ENCODE peak calls at places on chromosomes 16 and 17, in four cellular contexts. F is mammary epithelial cell, D is caudate nucleus, X is breast epithelium. G is an unnamed sample.

GRCh38 chr17:21301593-21302550 is 17.4 kb downstream of the MAP2K3 start:
- DNase-seq in F (no peak), X (no peak), D (no peak), G (no peak)

GRCh38 chr17:80645706-80646325 is 101.2 kb downstream of the RPTOR start:
- DNase-seq in F (no peak), D (no peak), X (no peak), G (no peak)

GRCh38 chr17:50688168-50688719 is 19.5 kb downstream of the ANKRD40 start:
- DNase-seq in D (no peak), X (no peak), F (no peak), G (no peak)

GRCh38 chr17:17751489-17751995 is 70.3 kb downstream of the RAI1 start:
- DNase-seq in X (no peak), D (no peak), F (no peak), G (no peak)

GRCh38 chr16:68113059-68113757 is 28.0 kb downstream of the NFATC3 start:
- DNase-seq in D (no peak), F (no peak), X (no peak), G (no peak)

GRCh38 chr16:23071202-23072083 is 77.8 kb downstream of the USP31 start:
- DNase-seq in X (peak), F (peak), D (no peak), G (no peak)

GRCh38 chr17:41906465-41907184 is 12.1 kb downstream of the ACLY start:
- DNase-seq in X (no peak), D (no peak), F (no peak), G (no peak)

GRCh38 chr16:85138825-85139627 is 26.8 kb upstream of the CIBAR2 start:
- DNase-seq in X (peak), F (no peak), D (no peak), G (no peak)

GRCh38 chr16:1773703-1774455 is 945 bp upstream of the MRPS34 start:
- DNase-seq in F (peak), X (no peak), D (no peak), G (peak)

DNA sequence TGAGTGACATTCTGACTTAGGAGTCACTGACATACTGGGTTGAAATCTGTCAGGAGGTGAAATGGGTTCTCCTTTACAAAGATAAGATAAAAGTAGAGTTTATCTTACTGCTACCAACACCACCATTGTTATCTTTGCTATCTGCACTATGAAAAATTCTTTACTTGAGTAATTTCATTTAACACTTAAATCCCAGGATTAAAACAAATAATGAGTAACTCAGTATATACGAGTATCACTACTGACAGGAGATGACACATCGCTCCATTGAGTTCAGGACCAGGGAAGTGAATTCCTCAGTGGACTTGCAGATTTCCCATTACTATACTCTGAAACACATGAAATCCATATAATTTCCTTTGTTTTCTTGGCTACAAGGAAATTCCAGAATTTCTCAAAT is 242.1 kb upstream of the NLRP1 start:
- DNase-seq in X (no peak), D (no peak), F (peak), G (no peak)
- H3K27ac ChIP-seq in X (no peak), D (no peak), F (peak), G (no peak)

GRCh38 chr17:82319619-82320062 is 2.2 kb upstream of the CD7 start:
- DNase-seq in D (no peak), F (no peak), X (no peak), G (no peak)
- H3K27ac ChIP-seq in D (no peak), F (no peak), X (no peak), G (no peak)

DNA sequence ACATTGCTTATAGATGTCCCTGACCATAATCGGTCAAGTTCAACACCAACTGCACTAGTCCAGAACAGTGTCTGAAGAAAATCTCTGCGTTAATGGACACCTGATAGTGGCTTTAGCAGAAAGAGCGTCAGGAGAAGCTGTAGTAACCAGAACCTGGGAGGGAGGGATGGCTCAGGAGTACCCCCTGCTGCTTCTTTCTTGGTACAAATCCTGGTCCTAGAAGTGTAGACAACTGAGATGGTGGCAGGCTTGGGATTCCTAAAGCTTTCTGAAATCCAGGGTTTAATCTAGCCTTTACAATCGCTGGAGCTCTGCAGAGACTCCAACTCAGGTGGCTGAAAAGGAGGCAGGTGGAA is 5.4 kb downstream of the MAP3K14 start:
- DNase-seq in X (no peak), F (no peak), D (no peak), G (no peak)
- H3K27ac ChIP-seq in X (peak), F (peak), D (peak), G (peak)

GRCh38 chr17:63446981-63447687 is 1.0 kb upstream of the CYB561 start:
- DNase-seq in F (no peak), X (no peak), D (no peak), G (no peak)
- H3K27ac ChIP-seq in F (peak), X (peak), D (no peak), G (peak)

GRCh38 chr16:71920658-71921057 is 25.3 kb downstream of the IST1 start:
- DNase-seq in D (no peak), X (no peak), F (no peak), G (no peak)

GRCh38 chr16:71927383-71927782 is 32.1 kb downstream of the IST1 start:
- DNase-seq in F (peak), D (peak), X (peak), G (no peak)

GRCh38 chr16:71923941-71924690 is 28.8 kb downstream of the IST1 start:
- DNase-seq in D (no peak), F (no peak), X (peak), G (no peak)

GRCh38 chr16:71927787-71928186 is 32.5 kb downstream of the IST1 start:
- DNase-seq in X (no peak), F (no peak), D (no peak), G (no peak)

GRCh38 chr16:71924710-71925109 is 29.4 kb downstream of the IST1 start:
- DNase-seq in D (no peak), X (no peak), F (no peak), G (no peak)
- H3K27ac ChIP-seq in D (no peak), X (peak), F (no peak), G (no peak)

GRCh38 chr16:66205287-66206167 is 161.0 kb upstream of the CDH5 start:
- DNase-seq in F (no peak), D (no peak), X (no peak), G (no peak)

GRCh38 chr16:66203476-66203875 is 163.0 kb upstream of the CDH5 start:
- DNase-seq in X (no peak), F (no peak), D (no peak), G (no peak)

GRCh38 chr16:66207864-66208226 is 158.6 kb upstream of the CDH5 start:
- DNase-seq in F (no peak), D (no peak), X (no peak), G (no peak)

GRCh38 chr16:66207139-66207863 is 159.2 kb upstream of the CDH5 start:
- DNase-seq in X (peak), D (no peak), F (no peak), G (no peak)

DNA sequence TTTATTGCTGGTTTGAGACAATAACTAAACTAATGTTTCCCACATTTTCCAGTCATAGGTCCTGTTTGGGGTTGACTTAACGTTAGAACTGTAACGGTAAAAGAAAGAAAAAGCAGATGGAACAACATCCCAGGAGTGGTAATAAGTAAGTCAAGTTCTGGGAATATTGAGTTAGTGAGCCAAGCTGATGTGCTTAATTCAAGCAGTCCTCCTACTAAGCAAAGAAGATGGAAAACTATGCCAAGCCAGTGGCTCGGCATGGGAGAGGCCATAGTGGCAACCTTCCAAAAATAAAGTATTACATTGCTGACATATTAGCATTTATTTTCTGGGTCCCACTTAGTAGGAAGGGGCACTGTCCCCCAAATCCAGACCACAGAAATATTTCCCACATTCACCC is 161.7 kb upstream of the CDH5 start:
- DNase-seq in D (no peak), X (no peak), F (no peak), G (no peak)
- H3K27ac ChIP-seq in D (no peak), X (no peak), F (no peak), G (no peak)